ENCODE peak calls at places on chromosomes 7 and 10, in seven cellular contexts. One of them, this sample, is unnamed. For H3K36me3, the result is how much of the 10 kb centered on the place peaks cover.

GRCh38 chr10:33066558-33067236 is 108.7 kb upstream of the ITGB1 start:
- DNase-seq in stomach: no peak
- DNase-seq in cardiac muscle cell: peak
- DNase-seq in tibial nerve: no peak
- DNase-seq in A673: no peak
- DNase-seq in uterus: peak
- DNase-seq in CD8-positive, alpha-beta T cell: no peak
- DNase-seq in this sample: no peak

GRCh38 chr7:104653870-104654401 is 325.5 kb downstream of the LHFPL3 start:
- DNase-seq in tibial nerve: no peak
- DNase-seq in uterus: no peak
- DNase-seq in cardiac muscle cell: no peak
- DNase-seq in CD8-positive, alpha-beta T cell: no peak
- DNase-seq in stomach: no peak
- DNase-seq in A673: no peak
- DNase-seq in this sample: no peak

GRCh38 chr7:41437257-41438196 is 265.4 kb downstream of the INHBA start:
- DNase-seq in A673: no peak
- DNase-seq in CD8-positive, alpha-beta T cell: no peak
- DNase-seq in tibial nerve: no peak
- DNase-seq in cardiac muscle cell: no peak
- DNase-seq in uterus: no peak
- DNase-seq in stomach: no peak
- DNase-seq in this sample: no peak

GRCh38 chr10:112687647-112688046 is 240.6 kb downstream of the VTI1A start:
- DNase-seq in tibial nerve: no peak
- DNase-seq in A673: peak
- DNase-seq in stomach: no peak
- DNase-seq in uterus: no peak
- DNase-seq in CD8-positive, alpha-beta T cell: no peak
- DNase-seq in cardiac muscle cell: peak
- DNase-seq in this sample: no peak

GRCh38 chr10:119724630-119725549 is 960 bp upstream of the INPP5F start:
- DNase-seq in uterus: no peak
- DNase-seq in A673: no peak
- DNase-seq in cardiac muscle cell: peak
- DNase-seq in CD8-positive, alpha-beta T cell: no peak
- DNase-seq in stomach: no peak
- DNase-seq in tibial nerve: peak
- DNase-seq in this sample: no peak

GRCh38 chr10:75283150-75284096 is 47.7 kb upstream of the COMTD1 start:
- DNase-seq in uterus: peak
- DNase-seq in cardiac muscle cell: peak
- DNase-seq in tibial nerve: no peak
- DNase-seq in CD8-positive, alpha-beta T cell: no peak
- DNase-seq in stomach: no peak
- DNase-seq in A673: peak
- DNase-seq in this sample: no peak

GRCh38 chr7:30988346-30989005 is 24.7 kb downstream of the GHRHR start:
- DNase-seq in uterus: no peak
- DNase-seq in CD8-positive, alpha-beta T cell: no peak
- DNase-seq in A673: no peak
- DNase-seq in cardiac muscle cell: peak
- DNase-seq in tibial nerve: no peak
- DNase-seq in stomach: peak
- DNase-seq in this sample: peak

GRCh38 chr7:107594961-107595737 is 15.1 kb downstream of the BCAP29 start:
- DNase-seq in tibial nerve: no peak
- DNase-seq in CD8-positive, alpha-beta T cell: no peak
- DNase-seq in cardiac muscle cell: peak
- DNase-seq in uterus: peak
- DNase-seq in stomach: no peak
- DNase-seq in A673: no peak
- DNase-seq in this sample: no peak

GRCh38 chr7:29350351-29350750 is 155.8 kb downstream of the CHN2 start:
- DNase-seq in stomach: no peak
- DNase-seq in cardiac muscle cell: no peak
- DNase-seq in A673: no peak
- DNase-seq in uterus: no peak
- DNase-seq in tibial nerve: no peak
- DNase-seq in CD8-positive, alpha-beta T cell: no peak
- DNase-seq in this sample: no peak

GRCh38 chr7:29815181-29816105 is 9.1 kb downstream of the WIPF3 start:
- DNase-seq in CD8-positive, alpha-beta T cell: no peak
- DNase-seq in A673: no peak
- DNase-seq in cardiac muscle cell: no peak
- DNase-seq in stomach: no peak
- DNase-seq in uterus: no peak
- DNase-seq in tibial nerve: no peak
- DNase-seq in this sample: no peak

GRCh38 chr10:4488924-4489323 is 337.1 kb upstream of the AKR1E2 start:
- DNase-seq in A673: no peak
- DNase-seq in uterus: no peak
- DNase-seq in stomach: no peak
- DNase-seq in tibial nerve: no peak
- DNase-seq in CD8-positive, alpha-beta T cell: no peak
- DNase-seq in cardiac muscle cell: no peak
- DNase-seq in this sample: no peak

GRCh38 chr10:1643911-1644810 is 93.2 kb downstream of the ADARB2 start:
- DNase-seq in CD8-positive, alpha-beta T cell: no peak
- DNase-seq in A673: no peak
- DNase-seq in tibial nerve: no peak
- DNase-seq in stomach: no peak
- DNase-seq in uterus: no peak
- DNase-seq in cardiac muscle cell: no peak
- DNase-seq in this sample: no peak

GRCh38 chr7:155820246-155820645 is 8.0 kb upstream of the SHH start:
- DNase-seq in stomach: no peak
- DNase-seq in tibial nerve: no peak
- DNase-seq in A673: no peak
- DNase-seq in uterus: no peak
- DNase-seq in cardiac muscle cell: no peak
- DNase-seq in CD8-positive, alpha-beta T cell: no peak
- DNase-seq in this sample: no peak

GRCh38 chr10:91520657-91521056 is 110.5 kb downstream of the HECTD2 start:
- DNase-seq in CD8-positive, alpha-beta T cell: no peak
- DNase-seq in uterus: no peak
- DNase-seq in stomach: no peak
- DNase-seq in cardiac muscle cell: peak
- DNase-seq in tibial nerve: peak
- DNase-seq in A673: no peak
- DNase-seq in this sample: no peak

GRCh38 chr10:106500585-106501525 is 663.7 kb downstream of the SORCS1 start:
- DNase-seq in stomach: no peak
- DNase-seq in A673: no peak
- DNase-seq in tibial nerve: no peak
- DNase-seq in cardiac muscle cell: no peak
- DNase-seq in uterus: no peak
- DNase-seq in CD8-positive, alpha-beta T cell: no peak
- DNase-seq in this sample: no peak

GRCh38 chr7:27235387-27236052 is 7.1 kb upstream of the EVX1 start:
- DNase-seq in uterus: peak
- DNase-seq in CD8-positive, alpha-beta T cell: no peak
- DNase-seq in tibial nerve: no peak
- DNase-seq in cardiac muscle cell: peak
- DNase-seq in stomach: peak
- DNase-seq in A673: peak
- DNase-seq in this sample: peak

GRCh38 chr10:53598914-53599313 is 826.3 kb upstream of the MBL2 start:
- DNase-seq in cardiac muscle cell: no peak
- DNase-seq in stomach: no peak
- DNase-seq in uterus: no peak
- DNase-seq in tibial nerve: no peak
- DNase-seq in CD8-positive, alpha-beta T cell: no peak
- DNase-seq in A673: no peak
- DNase-seq in this sample: no peak

GRCh38 chr10:6014241-6014761 is 37.0 kb upstream of the IL15RA start:
- DNase-seq in CD8-positive, alpha-beta T cell: peak
- DNase-seq in A673: peak
- DNase-seq in tibial nerve: peak
- DNase-seq in uterus: peak
- DNase-seq in cardiac muscle cell: peak
- DNase-seq in stomach: peak
- DNase-seq in this sample: peak

GRCh38 chr7:51255050-51255449 is 61.6 kb downstream of the COBL start:
- DNase-seq in A673: no peak
- DNase-seq in uterus: no peak
- DNase-seq in stomach: no peak
- DNase-seq in CD8-positive, alpha-beta T cell: no peak
- DNase-seq in tibial nerve: no peak
- DNase-seq in cardiac muscle cell: no peak
- DNase-seq in this sample: no peak

GRCh38 chr10:124056337-124056980 is 36.9 kb downstream of the CHST15 start:
- DNase-seq in uterus: no peak
- DNase-seq in cardiac muscle cell: no peak
- DNase-seq in CD8-positive, alpha-beta T cell: no peak
- DNase-seq in A673: no peak
- DNase-seq in stomach: no peak
- DNase-seq in tibial nerve: no peak
- DNase-seq in this sample: no peak

DNA sequence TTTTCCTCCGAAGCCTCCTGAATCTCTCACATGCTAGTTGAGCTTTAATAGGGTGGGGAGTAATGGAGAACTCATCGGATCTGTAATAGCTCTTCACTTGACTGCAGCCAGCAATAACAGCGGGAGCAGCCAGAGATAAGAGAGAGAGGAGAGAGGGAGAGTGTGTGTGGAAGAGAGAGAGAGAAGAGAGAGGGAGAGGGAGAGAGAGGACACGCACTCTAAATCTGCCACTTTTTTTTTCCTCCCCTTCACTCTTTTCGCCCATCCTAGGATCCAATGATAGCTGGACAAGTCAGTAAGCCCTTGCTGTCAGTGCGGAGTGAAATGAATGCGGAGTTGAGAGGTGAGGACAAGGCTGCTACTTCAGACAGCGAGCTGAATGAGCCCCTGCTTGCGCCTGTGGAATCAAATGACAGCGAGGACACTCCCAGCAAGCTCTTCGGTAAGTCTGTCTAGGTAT is 107.9 kb downstream of the POU6F2 start:
- DNase-seq in stomach: no peak
- DNase-seq in uterus: no peak
- DNase-seq in A673: no peak
- DNase-seq in cardiac muscle cell: peak
- DNase-seq in tibial nerve: no peak
- DNase-seq in CD8-positive, alpha-beta T cell: no peak
- DNase-seq in this sample: no peak
- H3K27ac ChIP-seq in stomach: no peak
- H3K27ac ChIP-seq in uterus: no peak
- H3K27ac ChIP-seq in A673: no peak
- H3K27ac ChIP-seq in cardiac muscle cell: no peak
- H3K27ac ChIP-seq in tibial nerve: no peak
- H3K27ac ChIP-seq in CD8-positive, alpha-beta T cell: no peak
- H3K27ac ChIP-seq in this sample: no peak

GRCh38 chr7:44883961-44884360 is 1.4 kb downstream of the PURB start:
- DNase-seq in CD8-positive, alpha-beta T cell: no peak
- DNase-seq in uterus: no peak
- DNase-seq in cardiac muscle cell: no peak
- DNase-seq in stomach: no peak
- DNase-seq in tibial nerve: no peak
- DNase-seq in A673: no peak
- DNase-seq in this sample: no peak

GRCh38 chr7:44882899-44883298 is 2.4 kb downstream of the PURB start:
- DNase-seq in tibial nerve: no peak
- DNase-seq in uterus: no peak
- DNase-seq in CD8-positive, alpha-beta T cell: no peak
- DNase-seq in stomach: no peak
- DNase-seq in A673: no peak
- DNase-seq in cardiac muscle cell: no peak
- DNase-seq in this sample: no peak

GRCh38 chr7:44881610-44882009 is 3.7 kb downstream of the PURB start:
- DNase-seq in stomach: no peak
- DNase-seq in A673: no peak
- DNase-seq in uterus: no peak
- DNase-seq in cardiac muscle cell: peak
- DNase-seq in tibial nerve: no peak
- DNase-seq in CD8-positive, alpha-beta T cell: no peak
- DNase-seq in this sample: no peak

GRCh38 chr7:44880317-44881018 is 4.9 kb downstream of the PURB start:
- DNase-seq in A673: no peak
- DNase-seq in stomach: no peak
- DNase-seq in cardiac muscle cell: no peak
- DNase-seq in tibial nerve: no peak
- DNase-seq in uterus: no peak
- DNase-seq in CD8-positive, alpha-beta T cell: no peak
- DNase-seq in this sample: no peak

DNA sequence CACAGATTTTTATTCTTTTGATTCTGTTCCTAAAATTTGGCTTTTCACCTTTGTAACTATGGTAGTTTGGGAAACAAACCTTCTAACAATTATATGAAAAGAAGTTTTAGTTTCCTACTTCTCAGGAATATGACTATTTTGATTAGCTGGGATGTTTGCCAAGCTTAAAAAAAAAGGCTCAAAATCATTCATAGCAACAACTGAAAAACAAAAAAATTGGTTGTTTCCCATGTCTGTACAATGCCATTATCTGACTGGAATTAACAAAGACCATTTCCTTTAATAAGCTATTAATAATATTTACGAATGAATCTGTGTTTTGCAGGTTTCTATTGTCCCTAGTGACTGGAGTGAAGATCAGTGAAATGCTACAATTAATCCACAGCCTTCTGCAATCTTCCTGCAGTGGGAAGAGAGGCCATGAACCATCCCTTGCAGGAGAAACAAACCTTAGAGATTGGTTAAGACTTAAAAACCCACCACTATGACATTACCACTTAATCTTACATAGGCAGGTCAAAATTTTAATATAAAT is 4.2 kb downstream of the PURB start:
- DNase-seq in stomach: no peak
- DNase-seq in cardiac muscle cell: peak
- DNase-seq in A673: no peak
- DNase-seq in uterus: no peak
- DNase-seq in CD8-positive, alpha-beta T cell: no peak
- DNase-seq in tibial nerve: no peak
- DNase-seq in this sample: no peak
- H3K4me3 ChIP-seq in stomach: peak
- H3K4me3 ChIP-seq in cardiac muscle cell: peak
- H3K4me3 ChIP-seq in A673: peak
- H3K4me3 ChIP-seq in uterus: no peak
- H3K4me3 ChIP-seq in CD8-positive, alpha-beta T cell: no peak
- H3K4me3 ChIP-seq in tibial nerve: no peak
- H3K4me3 ChIP-seq in this sample: no peak

GRCh38 chr7:100109521-100110163 is 8.2 kb downstream of the AP4M1 start:
- DNase-seq in cardiac muscle cell: no peak
- DNase-seq in tibial nerve: no peak
- DNase-seq in uterus: no peak
- DNase-seq in A673: no peak
- DNase-seq in stomach: no peak
- DNase-seq in CD8-positive, alpha-beta T cell: no peak
- DNase-seq in this sample: no peak
- H3K36me3 ChIP-seq in cardiac muscle cell: under half
- H3K36me3 ChIP-seq in tibial nerve: under half
- H3K36me3 ChIP-seq in uterus: under half
- H3K36me3 ChIP-seq in A673: half or more
- H3K36me3 ChIP-seq in stomach: half or more
- H3K36me3 ChIP-seq in CD8-positive, alpha-beta T cell: under half
- H3K36me3 ChIP-seq in this sample: under half

DNA sequence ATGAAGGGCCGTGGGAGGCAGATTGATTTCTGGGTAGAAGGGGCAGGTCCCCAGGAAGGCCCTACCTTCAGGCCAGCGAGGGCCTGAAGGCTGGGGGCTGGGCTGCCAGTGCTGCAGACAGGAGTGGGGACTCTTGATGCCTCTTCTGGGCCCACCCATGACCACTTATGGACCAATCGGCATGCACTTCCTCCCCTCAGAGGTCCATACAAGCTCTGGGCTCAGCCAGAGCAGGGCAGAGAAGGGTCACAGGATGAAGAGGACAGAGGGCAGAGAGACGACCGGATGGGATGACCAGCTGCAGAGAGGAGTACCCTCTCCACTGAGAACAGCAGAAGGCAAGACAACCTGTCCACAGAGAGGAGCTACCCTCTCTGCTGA is 120.1 kb downstream of the DYNC2I1 start:
- DNase-seq in tibial nerve: no peak
- DNase-seq in A673: no peak
- DNase-seq in stomach: no peak
- DNase-seq in cardiac muscle cell: peak
- DNase-seq in uterus: no peak
- DNase-seq in CD8-positive, alpha-beta T cell: peak
- DNase-seq in this sample: no peak
- H3K27ac ChIP-seq in tibial nerve: no peak
- H3K27ac ChIP-seq in A673: no peak
- H3K27ac ChIP-seq in stomach: peak
- H3K27ac ChIP-seq in cardiac muscle cell: no peak
- H3K27ac ChIP-seq in uterus: peak
- H3K27ac ChIP-seq in CD8-positive, alpha-beta T cell: peak
- H3K27ac ChIP-seq in this sample: peak

This sample was measured in transverse colon.